ENCODE peak calls at places on chromosomes 12 and 14, in eight cellular contexts. One of them, this sample, is unnamed. For H3K4me1, the result is how much of the 10 kb centered on the place peaks cover.

GRCh38 chr14:52013984-52014600 is 24.7 kb downstream of the RTRAF start:
- DNase-seq in cardiac muscle cell: peak
- DNase-seq in GM23338: peak
- DNase-seq in Caco-2: peak
- DNase-seq in effector memory CD4-positive, alpha-beta T cell: no peak
- DNase-seq in NT2/D1: no peak
- DNase-seq in small intestine: no peak
- DNase-seq in fibroblast of lung: no peak
- DNase-seq in this sample: no peak

GRCh38 chr14:85301506-85301905 is 228.4 kb upstream of the FLRT2 start:
- DNase-seq in cardiac muscle cell: no peak
- DNase-seq in small intestine: no peak
- DNase-seq in NT2/D1: no peak
- DNase-seq in Caco-2: no peak
- DNase-seq in effector memory CD4-positive, alpha-beta T cell: no peak
- DNase-seq in fibroblast of lung: no peak
- DNase-seq in GM23338: no peak
- DNase-seq in this sample: no peak

GRCh38 chr12:75471928-75472865 is 8.4 kb upstream of the GLIPR1 start:
- DNase-seq in effector memory CD4-positive, alpha-beta T cell: no peak
- DNase-seq in small intestine: no peak
- DNase-seq in cardiac muscle cell: no peak
- DNase-seq in NT2/D1: no peak
- DNase-seq in GM23338: no peak
- DNase-seq in Caco-2: no peak
- DNase-seq in fibroblast of lung: no peak
- DNase-seq in this sample: no peak

GRCh38 chr12:6332459-6332858 is 9.4 kb downstream of the TNFRSF1A start:
- DNase-seq in cardiac muscle cell: no peak
- DNase-seq in GM23338: no peak
- DNase-seq in effector memory CD4-positive, alpha-beta T cell: no peak
- DNase-seq in Caco-2: no peak
- DNase-seq in fibroblast of lung: peak
- DNase-seq in NT2/D1: no peak
- DNase-seq in small intestine: peak
- DNase-seq in this sample: no peak

GRCh38 chr12:6182279-6182898 is 17.8 kb upstream of the CD9 start:
- DNase-seq in GM23338: no peak
- DNase-seq in small intestine: peak
- DNase-seq in fibroblast of lung: peak
- DNase-seq in effector memory CD4-positive, alpha-beta T cell: no peak
- DNase-seq in Caco-2: peak
- DNase-seq in cardiac muscle cell: no peak
- DNase-seq in NT2/D1: no peak
- DNase-seq in this sample: peak

GRCh38 chr12:75489613-75490210 is 9.2 kb downstream of the GLIPR1 start:
- DNase-seq in effector memory CD4-positive, alpha-beta T cell: no peak
- DNase-seq in cardiac muscle cell: no peak
- DNase-seq in Caco-2: no peak
- DNase-seq in small intestine: no peak
- DNase-seq in GM23338: peak
- DNase-seq in NT2/D1: no peak
- DNase-seq in fibroblast of lung: peak
- DNase-seq in this sample: no peak

GRCh38 chr12:26205298-26205697 is 9.9 kb downstream of the SSPN start:
- DNase-seq in cardiac muscle cell: no peak
- DNase-seq in Caco-2: no peak
- DNase-seq in small intestine: peak
- DNase-seq in fibroblast of lung: no peak
- DNase-seq in NT2/D1: no peak
- DNase-seq in effector memory CD4-positive, alpha-beta T cell: no peak
- DNase-seq in GM23338: no peak
- DNase-seq in this sample: no peak

GRCh38 chr12:53735556-53735955 is 8.3 kb upstream of the CALCOCO1 start:
- DNase-seq in effector memory CD4-positive, alpha-beta T cell: no peak
- DNase-seq in NT2/D1: no peak
- DNase-seq in GM23338: no peak
- DNase-seq in cardiac muscle cell: no peak
- DNase-seq in Caco-2: no peak
- DNase-seq in fibroblast of lung: no peak
- DNase-seq in small intestine: no peak
- DNase-seq in this sample: peak

GRCh38 chr12:90065301-90065801 is 356.7 kb upstream of the ATP2B1 start:
- DNase-seq in cardiac muscle cell: no peak
- DNase-seq in Caco-2: no peak
- DNase-seq in fibroblast of lung: no peak
- DNase-seq in GM23338: peak
- DNase-seq in NT2/D1: no peak
- DNase-seq in effector memory CD4-positive, alpha-beta T cell: no peak
- DNase-seq in small intestine: no peak
- DNase-seq in this sample: no peak

GRCh38 chr14:23299558-23299957 is 3.1 kb downstream of the PPP1R3E start:
- DNase-seq in NT2/D1: no peak
- DNase-seq in effector memory CD4-positive, alpha-beta T cell: no peak
- DNase-seq in Caco-2: no peak
- DNase-seq in cardiac muscle cell: peak
- DNase-seq in GM23338: no peak
- DNase-seq in fibroblast of lung: peak
- DNase-seq in small intestine: peak
- DNase-seq in this sample: no peak

GRCh38 chr14:68458840-68459469 is 333.9 kb downstream of the ZFP36L1 start:
- DNase-seq in effector memory CD4-positive, alpha-beta T cell: no peak
- DNase-seq in NT2/D1: no peak
- DNase-seq in GM23338: peak
- DNase-seq in Caco-2: peak
- DNase-seq in small intestine: peak
- DNase-seq in fibroblast of lung: peak
- DNase-seq in cardiac muscle cell: no peak
- DNase-seq in this sample: peak

GRCh38 chr12:11976005-11976404 is 94.7 kb upstream of the BCL2L14 start:
- DNase-seq in effector memory CD4-positive, alpha-beta T cell: no peak
- DNase-seq in small intestine: no peak
- DNase-seq in GM23338: no peak
- DNase-seq in NT2/D1: no peak
- DNase-seq in cardiac muscle cell: no peak
- DNase-seq in Caco-2: no peak
- DNase-seq in fibroblast of lung: no peak
- DNase-seq in this sample: no peak

GRCh38 chr12:39061576-39061975 is 156.2 kb upstream of the CPNE8 start:
- DNase-seq in NT2/D1: no peak
- DNase-seq in cardiac muscle cell: no peak
- DNase-seq in small intestine: no peak
- DNase-seq in Caco-2: no peak
- DNase-seq in effector memory CD4-positive, alpha-beta T cell: no peak
- DNase-seq in fibroblast of lung: no peak
- DNase-seq in GM23338: no peak
- DNase-seq in this sample: no peak

GRCh38 chr12:1591543-1591942 is 2.8 kb downstream of the FBXL14 start:
- DNase-seq in GM23338: no peak
- DNase-seq in fibroblast of lung: peak
- DNase-seq in Caco-2: no peak
- DNase-seq in small intestine: no peak
- DNase-seq in NT2/D1: no peak
- DNase-seq in effector memory CD4-positive, alpha-beta T cell: no peak
- DNase-seq in cardiac muscle cell: no peak
- DNase-seq in this sample: no peak
- H3K4me1 ChIP-seq in GM23338: under half
- H3K4me1 ChIP-seq in fibroblast of lung: under half
- H3K4me1 ChIP-seq in Caco-2: under half
- H3K4me1 ChIP-seq in small intestine: under half
- H3K4me1 ChIP-seq in NT2/D1: under half
- H3K4me1 ChIP-seq in effector memory CD4-positive, alpha-beta T cell: under half
- H3K4me1 ChIP-seq in cardiac muscle cell: half or more
- H3K4me1 ChIP-seq in this sample: half or more

GRCh38 chr12:104294845-104295674 is 8.5 kb upstream of the EID3 start:
- DNase-seq in small intestine: no peak
- DNase-seq in fibroblast of lung: no peak
- DNase-seq in cardiac muscle cell: no peak
- DNase-seq in Caco-2: peak
- DNase-seq in NT2/D1: no peak
- DNase-seq in GM23338: no peak
- DNase-seq in effector memory CD4-positive, alpha-beta T cell: no peak
- DNase-seq in this sample: no peak

GRCh38 chr12:104291867-104292524 is 11.5 kb upstream of the EID3 start:
- DNase-seq in Caco-2: no peak
- DNase-seq in fibroblast of lung: no peak
- DNase-seq in cardiac muscle cell: no peak
- DNase-seq in NT2/D1: peak
- DNase-seq in GM23338: peak
- DNase-seq in effector memory CD4-positive, alpha-beta T cell: no peak
- DNase-seq in small intestine: no peak
- DNase-seq in this sample: no peak

GRCh38 chr12:104290320-104290719 is 13.2 kb upstream of the EID3 start:
- DNase-seq in cardiac muscle cell: no peak
- DNase-seq in small intestine: no peak
- DNase-seq in Caco-2: no peak
- DNase-seq in fibroblast of lung: no peak
- DNase-seq in NT2/D1: no peak
- DNase-seq in effector memory CD4-positive, alpha-beta T cell: no peak
- DNase-seq in GM23338: no peak
- DNase-seq in this sample: no peak

GRCh38 chr12:104290855-104291254 is 12.7 kb upstream of the EID3 start:
- DNase-seq in Caco-2: no peak
- DNase-seq in effector memory CD4-positive, alpha-beta T cell: no peak
- DNase-seq in GM23338: no peak
- DNase-seq in NT2/D1: no peak
- DNase-seq in cardiac muscle cell: no peak
- DNase-seq in small intestine: no peak
- DNase-seq in fibroblast of lung: no peak
- DNase-seq in this sample: no peak

DNA sequence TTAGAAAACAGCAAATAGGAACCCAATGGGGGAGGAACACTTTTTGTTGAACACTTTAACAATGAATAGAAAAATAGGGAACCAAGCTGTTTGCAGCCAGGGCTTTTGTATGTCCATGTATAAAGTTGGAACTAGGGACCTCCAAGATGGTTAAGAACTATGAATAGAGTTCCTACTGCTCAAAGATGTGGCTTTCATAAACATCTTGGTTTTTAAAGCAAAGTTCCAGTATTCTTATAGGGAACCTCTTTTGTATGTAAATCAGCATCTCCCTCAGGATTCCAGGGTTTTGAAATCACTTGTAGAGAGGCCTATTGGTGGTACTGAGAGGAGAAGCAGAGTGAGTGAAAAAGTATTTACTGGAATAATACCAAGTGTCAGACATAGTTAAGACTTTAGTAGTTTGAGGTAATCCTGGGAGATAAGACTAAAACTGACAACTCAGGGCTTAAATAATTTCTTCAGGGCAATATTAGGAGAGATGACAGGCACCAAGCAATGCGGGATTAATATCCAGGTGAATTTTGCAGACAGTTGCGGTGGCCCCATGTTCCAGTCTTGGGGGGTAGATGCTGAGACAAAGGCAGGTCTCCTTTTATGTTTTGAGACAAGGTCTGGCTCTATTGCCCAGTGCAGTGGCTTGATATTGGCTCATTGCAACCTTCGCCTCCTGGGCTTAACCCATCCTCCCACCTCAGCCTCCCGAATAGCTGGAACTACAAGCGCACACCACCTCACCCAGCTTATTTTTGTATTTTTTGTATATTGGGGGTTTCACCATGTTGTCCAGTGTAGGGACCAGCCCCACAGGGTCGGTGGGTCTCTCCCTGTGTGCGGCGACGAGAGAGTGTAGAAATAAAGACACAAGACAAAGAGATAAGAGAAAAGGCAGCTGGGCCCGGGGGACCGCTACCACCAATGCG is 10.4 kb upstream of the EID3 start:
- DNase-seq in cardiac muscle cell: no peak
- DNase-seq in effector memory CD4-positive, alpha-beta T cell: no peak
- DNase-seq in NT2/D1: no peak
- DNase-seq in Caco-2: no peak
- DNase-seq in GM23338: no peak
- DNase-seq in fibroblast of lung: peak
- DNase-seq in small intestine: no peak
- DNase-seq in this sample: no peak
- H3K4me1 ChIP-seq in cardiac muscle cell: under half
- H3K4me1 ChIP-seq in effector memory CD4-positive, alpha-beta T cell: under half
- H3K4me1 ChIP-seq in NT2/D1: under half
- H3K4me1 ChIP-seq in Caco-2: under half
- H3K4me1 ChIP-seq in GM23338: under half
- H3K4me1 ChIP-seq in fibroblast of lung: under half
- H3K4me1 ChIP-seq in small intestine: under half
- H3K4me1 ChIP-seq in this sample: half or more

GRCh38 chr14:54692261-54692861 is 125.4 kb downstream of the SAMD4A start:
- DNase-seq in small intestine: no peak
- DNase-seq in GM23338: no peak
- DNase-seq in NT2/D1: no peak
- DNase-seq in Caco-2: no peak
- DNase-seq in cardiac muscle cell: no peak
- DNase-seq in fibroblast of lung: peak
- DNase-seq in effector memory CD4-positive, alpha-beta T cell: no peak
- DNase-seq in this sample: no peak

GRCh38 chr14:54691525-54692260 is 124.8 kb downstream of the SAMD4A start:
- DNase-seq in NT2/D1: peak
- DNase-seq in GM23338: peak
- DNase-seq in fibroblast of lung: peak
- DNase-seq in cardiac muscle cell: peak
- DNase-seq in small intestine: peak
- DNase-seq in effector memory CD4-positive, alpha-beta T cell: peak
- DNase-seq in Caco-2: peak
- DNase-seq in this sample: peak

GRCh38 chr14:54689928-54690327 is 123.0 kb downstream of the SAMD4A start:
- DNase-seq in small intestine: no peak
- DNase-seq in Caco-2: no peak
- DNase-seq in cardiac muscle cell: no peak
- DNase-seq in GM23338: no peak
- DNase-seq in NT2/D1: no peak
- DNase-seq in effector memory CD4-positive, alpha-beta T cell: no peak
- DNase-seq in fibroblast of lung: no peak
- DNase-seq in this sample: no peak

GRCh38 chr14:54688229-54688628 is 121.3 kb downstream of the SAMD4A start:
- DNase-seq in NT2/D1: no peak
- DNase-seq in fibroblast of lung: no peak
- DNase-seq in effector memory CD4-positive, alpha-beta T cell: no peak
- DNase-seq in GM23338: no peak
- DNase-seq in small intestine: no peak
- DNase-seq in Caco-2: no peak
- DNase-seq in cardiac muscle cell: no peak
- DNase-seq in this sample: no peak

GRCh38 chr14:54690887-54691286 is 124.0 kb downstream of the SAMD4A start:
- DNase-seq in cardiac muscle cell: no peak
- DNase-seq in effector memory CD4-positive, alpha-beta T cell: no peak
- DNase-seq in small intestine: no peak
- DNase-seq in NT2/D1: no peak
- DNase-seq in GM23338: no peak
- DNase-seq in fibroblast of lung: no peak
- DNase-seq in Caco-2: no peak
- DNase-seq in this sample: no peak
- H3K4me1 ChIP-seq in cardiac muscle cell: under half
- H3K4me1 ChIP-seq in effector memory CD4-positive, alpha-beta T cell: under half
- H3K4me1 ChIP-seq in small intestine: under half
- H3K4me1 ChIP-seq in NT2/D1: under half
- H3K4me1 ChIP-seq in GM23338: under half
- H3K4me1 ChIP-seq in fibroblast of lung: under half
- H3K4me1 ChIP-seq in Caco-2: under half
- H3K4me1 ChIP-seq in this sample: under half

DNA sequence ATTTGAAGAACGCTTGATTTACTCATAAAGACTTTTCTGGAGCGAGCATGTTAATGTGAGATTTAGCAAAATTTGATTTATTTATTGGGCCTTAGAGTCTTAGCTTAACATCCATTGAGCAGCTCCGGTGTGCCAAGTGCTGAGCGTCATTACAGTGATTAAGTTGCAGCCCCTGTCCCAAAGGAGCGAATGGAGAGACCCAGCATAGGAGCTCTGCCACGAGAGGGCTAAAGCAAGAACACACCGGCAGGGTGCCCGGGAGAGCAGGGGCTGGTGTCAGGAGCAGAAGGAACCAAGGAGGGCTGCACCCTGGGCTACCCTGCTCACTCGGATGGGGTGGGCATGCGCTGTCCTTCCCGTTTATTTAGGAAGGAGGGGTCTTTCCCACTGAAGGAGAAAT is 50.6 kb downstream of the PPP2R5C start:
- DNase-seq in Caco-2: no peak
- DNase-seq in cardiac muscle cell: no peak
- DNase-seq in fibroblast of lung: no peak
- DNase-seq in effector memory CD4-positive, alpha-beta T cell: no peak
- DNase-seq in small intestine: no peak
- DNase-seq in NT2/D1: no peak
- DNase-seq in GM23338: peak
- DNase-seq in this sample: no peak
- H3K4me1 ChIP-seq in Caco-2: under half
- H3K4me1 ChIP-seq in cardiac muscle cell: under half
- H3K4me1 ChIP-seq in fibroblast of lung: under half
- H3K4me1 ChIP-seq in effector memory CD4-positive, alpha-beta T cell: under half
- H3K4me1 ChIP-seq in small intestine: under half
- H3K4me1 ChIP-seq in NT2/D1: under half
- H3K4me1 ChIP-seq in GM23338: under half
- H3K4me1 ChIP-seq in this sample: under half

This sample was measured in stomach.